ENCODE peak calls at places on chromosome 11, in four cellular contexts. G, R, N and K are unnamed samples.

GRCh38 chr11:823441-824291 is 4.1 kb upstream of the CRACR2B start:
- DNase-seq in G (no peak), R (no peak), N (no peak), K (no peak)

GRCh38 chr11:59097113-59097708 is 9.8 kb upstream of the FAM111B start:
- DNase-seq in G (peak; percentile 54), R (peak; percentile 72), N (peak; percentile 71), K (peak; percentile 75)

GRCh38 chr11:69437001-69437875 is 44.2 kb upstream of the LINC01488 start:
- DNase-seq in G (no peak), R (peak; percentile 73), N (no peak), K (peak; percentile 94)

GRCh38 chr11:80365315-80365714 is 924.5 kb upstream of the TENM4 start:
- DNase-seq in G (no peak), R (no peak), N (no peak), K (no peak)

GRCh38 chr11:94932503-94932902 is 40.9 kb downstream of the CWC15 start:
- DNase-seq in G (peak; percentile 13), R (no peak), N (no peak), K (no peak)

GRCh38 chr11:133467686-133468085 is 64.6 kb downstream of the OPCML start:
- DNase-seq in G (no peak), R (no peak), N (no peak), K (no peak)

GRCh38 chr11:79864882-79865281 is 424.1 kb upstream of the TENM4 start:
- DNase-seq in G (no peak), R (peak; percentile 4), N (no peak), K (no peak)

GRCh38 chr11:128171496-128171895 is 415.9 kb downstream of the ETS1 start:
- DNase-seq in G (no peak), R (no peak), N (no peak), K (no peak)

GRCh38 chr11:117303101-117303500 is 12.0 kb downstream of the BACE1-AS start:
- DNase-seq in G (no peak), R (no peak), N (no peak), K (no peak)